ENCODE peak calls at places on chromosomes 1 and 21, in eight cellular contexts. One of them, this sample, is unnamed.

GRCh38 chr1:109619655-109620395 is at the start of gene AMPD2:
- DNase-seq in progenitor cell of endocrine pancreas: peak; percentile 44
- DNase-seq in cardiac fibroblast: peak; percentile 93
- DNase-seq in nucleus accumbens: peak; percentile 28
- DNase-seq in mammary epithelial cell: peak; percentile 77
- DNase-seq in lower lobe of right lung: peak; percentile 90
- DNase-seq in NCI-H2081: peak; percentile 42
- DNase-seq in stimulated activated CD8-positive, alpha-beta memory T cell treated with anti-CD3 and anti-CD28 coated beads, Interleukin-15, amount 100 ng/mL, for 24 hours: peak; percentile 59
- DNase-seq in this sample: no peak

GRCh38 chr1:167683641-167684502 is 37.9 kb upstream of the MPZL1 start:
- DNase-seq in progenitor cell of endocrine pancreas: no peak
- DNase-seq in cardiac fibroblast: peak; percentile 44
- DNase-seq in nucleus accumbens: no peak
- DNase-seq in mammary epithelial cell: peak; percentile 69
- DNase-seq in lower lobe of right lung: peak; percentile 66
- DNase-seq in NCI-H2081: no peak
- DNase-seq in stimulated activated CD8-positive, alpha-beta memory T cell treated with anti-CD3 and anti-CD28 coated beads, Interleukin-15, amount 100 ng/mL, for 24 hours: no peak
- DNase-seq in this sample: no peak

GRCh38 chr1:91792393-91793032 is 93.4 kb downstream of the TGFBR3 start:
- DNase-seq in progenitor cell of endocrine pancreas: no peak
- DNase-seq in cardiac fibroblast: no peak
- DNase-seq in nucleus accumbens: no peak
- DNase-seq in mammary epithelial cell: no peak
- DNase-seq in lower lobe of right lung: no peak
- DNase-seq in NCI-H2081: peak; percentile 35
- DNase-seq in stimulated activated CD8-positive, alpha-beta memory T cell treated with anti-CD3 and anti-CD28 coated beads, Interleukin-15, amount 100 ng/mL, for 24 hours: no peak
- DNase-seq in this sample: no peak

GRCh38 chr1:93180723-93181613 is at the start of gene CCDC18:
- DNase-seq in progenitor cell of endocrine pancreas: no peak
- DNase-seq in cardiac fibroblast: peak; percentile 28
- DNase-seq in nucleus accumbens: no peak
- DNase-seq in mammary epithelial cell: no peak
- DNase-seq in lower lobe of right lung: no peak
- DNase-seq in NCI-H2081: peak; percentile 53
- DNase-seq in stimulated activated CD8-positive, alpha-beta memory T cell treated with anti-CD3 and anti-CD28 coated beads, Interleukin-15, amount 100 ng/mL, for 24 hours: peak; percentile 35
- DNase-seq in this sample: no peak

GRCh38 chr1:48018799-48019198 is 21.6 kb upstream of the TRABD2B start:
- DNase-seq in progenitor cell of endocrine pancreas: no peak
- DNase-seq in cardiac fibroblast: no peak
- DNase-seq in nucleus accumbens: no peak
- DNase-seq in mammary epithelial cell: peak; percentile 95
- DNase-seq in lower lobe of right lung: no peak
- DNase-seq in NCI-H2081: no peak
- DNase-seq in stimulated activated CD8-positive, alpha-beta memory T cell treated with anti-CD3 and anti-CD28 coated beads, Interleukin-15, amount 100 ng/mL, for 24 hours: no peak
- DNase-seq in this sample: no peak

GRCh38 chr1:25537148-25537831 is 6.1 kb upstream of the LDLRAP1 start:
- DNase-seq in progenitor cell of endocrine pancreas: no peak
- DNase-seq in cardiac fibroblast: no peak
- DNase-seq in nucleus accumbens: no peak
- DNase-seq in mammary epithelial cell: no peak
- DNase-seq in lower lobe of right lung: no peak
- DNase-seq in NCI-H2081: no peak
- DNase-seq in stimulated activated CD8-positive, alpha-beta memory T cell treated with anti-CD3 and anti-CD28 coated beads, Interleukin-15, amount 100 ng/mL, for 24 hours: no peak
- DNase-seq in this sample: no peak

GRCh38 chr1:183807549-183808168 is 2.7 kb downstream of the RGL1 start:
- DNase-seq in progenitor cell of endocrine pancreas: no peak
- DNase-seq in cardiac fibroblast: no peak
- DNase-seq in nucleus accumbens: no peak
- DNase-seq in mammary epithelial cell: peak; percentile 83
- DNase-seq in lower lobe of right lung: no peak
- DNase-seq in NCI-H2081: no peak
- DNase-seq in stimulated activated CD8-positive, alpha-beta memory T cell treated with anti-CD3 and anti-CD28 coated beads, Interleukin-15, amount 100 ng/mL, for 24 hours: no peak
- DNase-seq in this sample: no peak

GRCh38 chr1:234585333-234586055 is 24.5 kb downstream of the IRF2BP2 start:
- DNase-seq in progenitor cell of endocrine pancreas: no peak
- DNase-seq in cardiac fibroblast: peak; percentile 66
- DNase-seq in nucleus accumbens: no peak
- DNase-seq in mammary epithelial cell: no peak
- DNase-seq in lower lobe of right lung: no peak
- DNase-seq in NCI-H2081: no peak
- DNase-seq in stimulated activated CD8-positive, alpha-beta memory T cell treated with anti-CD3 and anti-CD28 coated beads, Interleukin-15, amount 100 ng/mL, for 24 hours: no peak
- DNase-seq in this sample: no peak

GRCh38 chr1:226738995-226739695 is at the start of gene ITPKB:
- DNase-seq in progenitor cell of endocrine pancreas: no peak
- DNase-seq in cardiac fibroblast: peak; percentile 92
- DNase-seq in nucleus accumbens: peak; percentile 33
- DNase-seq in mammary epithelial cell: peak; percentile 60
- DNase-seq in lower lobe of right lung: peak; percentile 55
- DNase-seq in NCI-H2081: peak; percentile 64
- DNase-seq in stimulated activated CD8-positive, alpha-beta memory T cell treated with anti-CD3 and anti-CD28 coated beads, Interleukin-15, amount 100 ng/mL, for 24 hours: no peak
- DNase-seq in this sample: no peak

GRCh38 chr1:174744886-174745285 is 254.9 kb upstream of the CACYBP start:
- DNase-seq in progenitor cell of endocrine pancreas: no peak
- DNase-seq in cardiac fibroblast: no peak
- DNase-seq in nucleus accumbens: no peak
- DNase-seq in mammary epithelial cell: no peak
- DNase-seq in lower lobe of right lung: no peak
- DNase-seq in NCI-H2081: no peak
- DNase-seq in stimulated activated CD8-positive, alpha-beta memory T cell treated with anti-CD3 and anti-CD28 coated beads, Interleukin-15, amount 100 ng/mL, for 24 hours: no peak
- DNase-seq in this sample: no peak

GRCh38 chr1:153711006-153711405 is 16.8 kb upstream of the INTS3 start:
- DNase-seq in progenitor cell of endocrine pancreas: no peak
- DNase-seq in cardiac fibroblast: no peak
- DNase-seq in nucleus accumbens: no peak
- DNase-seq in mammary epithelial cell: no peak
- DNase-seq in lower lobe of right lung: no peak
- DNase-seq in NCI-H2081: no peak
- DNase-seq in stimulated activated CD8-positive, alpha-beta memory T cell treated with anti-CD3 and anti-CD28 coated beads, Interleukin-15, amount 100 ng/mL, for 24 hours: no peak
- DNase-seq in this sample: no peak

GRCh38 chr1:119144813-119145212 is 4.4 kb upstream of the WARS2 start:
- DNase-seq in progenitor cell of endocrine pancreas: no peak
- DNase-seq in cardiac fibroblast: no peak
- DNase-seq in nucleus accumbens: no peak
- DNase-seq in mammary epithelial cell: no peak
- DNase-seq in lower lobe of right lung: no peak
- DNase-seq in NCI-H2081: no peak
- DNase-seq in stimulated activated CD8-positive, alpha-beta memory T cell treated with anti-CD3 and anti-CD28 coated beads, Interleukin-15, amount 100 ng/mL, for 24 hours: no peak
- DNase-seq in this sample: no peak

GRCh38 chr21:27423073-27423472 is 456.2 kb upstream of the ADAMTS5 start:
- DNase-seq in progenitor cell of endocrine pancreas: no peak
- DNase-seq in cardiac fibroblast: peak; percentile 88
- DNase-seq in nucleus accumbens: no peak
- DNase-seq in mammary epithelial cell: peak; percentile 90
- DNase-seq in lower lobe of right lung: no peak
- DNase-seq in NCI-H2081: no peak
- DNase-seq in stimulated activated CD8-positive, alpha-beta memory T cell treated with anti-CD3 and anti-CD28 coated beads, Interleukin-15, amount 100 ng/mL, for 24 hours: no peak
- DNase-seq in this sample: no peak

GRCh38 chr1:220374449-220374848 is 102.2 kb upstream of the RAB3GAP2 start:
- DNase-seq in progenitor cell of endocrine pancreas: no peak
- DNase-seq in cardiac fibroblast: no peak
- DNase-seq in nucleus accumbens: no peak
- DNase-seq in mammary epithelial cell: no peak
- DNase-seq in lower lobe of right lung: no peak
- DNase-seq in NCI-H2081: no peak
- DNase-seq in stimulated activated CD8-positive, alpha-beta memory T cell treated with anti-CD3 and anti-CD28 coated beads, Interleukin-15, amount 100 ng/mL, for 24 hours: no peak
- DNase-seq in this sample: no peak

GRCh38 chr1:115811140-115811828 is 29.6 kb downstream of the NHLH2 start:
- DNase-seq in progenitor cell of endocrine pancreas: no peak
- DNase-seq in cardiac fibroblast: peak; percentile 4
- DNase-seq in nucleus accumbens: no peak
- DNase-seq in mammary epithelial cell: no peak
- DNase-seq in lower lobe of right lung: peak; percentile 75
- DNase-seq in NCI-H2081: no peak
- DNase-seq in stimulated activated CD8-positive, alpha-beta memory T cell treated with anti-CD3 and anti-CD28 coated beads, Interleukin-15, amount 100 ng/mL, for 24 hours: no peak
- DNase-seq in this sample: no peak

GRCh38 chr1:110800079-110800478 is 72.9 kb upstream of the CD53 start:
- DNase-seq in progenitor cell of endocrine pancreas: no peak
- DNase-seq in cardiac fibroblast: no peak
- DNase-seq in nucleus accumbens: no peak
- DNase-seq in mammary epithelial cell: no peak
- DNase-seq in lower lobe of right lung: no peak
- DNase-seq in NCI-H2081: no peak
- DNase-seq in stimulated activated CD8-positive, alpha-beta memory T cell treated with anti-CD3 and anti-CD28 coated beads, Interleukin-15, amount 100 ng/mL, for 24 hours: no peak
- DNase-seq in this sample: no peak

GRCh38 chr1:155649689-155650088 is 38.9 kb downstream of the YY1AP1 start:
- DNase-seq in progenitor cell of endocrine pancreas: no peak
- DNase-seq in cardiac fibroblast: no peak
- DNase-seq in nucleus accumbens: no peak
- DNase-seq in mammary epithelial cell: no peak
- DNase-seq in lower lobe of right lung: no peak
- DNase-seq in NCI-H2081: no peak
- DNase-seq in stimulated activated CD8-positive, alpha-beta memory T cell treated with anti-CD3 and anti-CD28 coated beads, Interleukin-15, amount 100 ng/mL, for 24 hours: no peak
- DNase-seq in this sample: no peak

GRCh38 chr1:110875216-110875731 is 2.3 kb downstream of the CD53 start:
- DNase-seq in progenitor cell of endocrine pancreas: no peak
- DNase-seq in cardiac fibroblast: no peak
- DNase-seq in nucleus accumbens: no peak
- DNase-seq in mammary epithelial cell: no peak
- DNase-seq in lower lobe of right lung: no peak
- DNase-seq in NCI-H2081: no peak
- DNase-seq in stimulated activated CD8-positive, alpha-beta memory T cell treated with anti-CD3 and anti-CD28 coated beads, Interleukin-15, amount 100 ng/mL, for 24 hours: no peak
- DNase-seq in this sample: no peak

GRCh38 chr1:84122780-84123382 is 21.2 kb upstream of the PRKACB start:
- DNase-seq in progenitor cell of endocrine pancreas: no peak
- DNase-seq in cardiac fibroblast: peak; percentile 72
- DNase-seq in nucleus accumbens: peak; percentile 44
- DNase-seq in mammary epithelial cell: peak; percentile 20
- DNase-seq in lower lobe of right lung: no peak
- DNase-seq in NCI-H2081: peak; percentile 71
- DNase-seq in stimulated activated CD8-positive, alpha-beta memory T cell treated with anti-CD3 and anti-CD28 coated beads, Interleukin-15, amount 100 ng/mL, for 24 hours: no peak
- DNase-seq in this sample: peak; percentile 28

GRCh38 chr1:213256438-213257087 is 205.5 kb downstream of the RPS6KC1 start:
- DNase-seq in progenitor cell of endocrine pancreas: no peak
- DNase-seq in cardiac fibroblast: no peak
- DNase-seq in nucleus accumbens: no peak
- DNase-seq in mammary epithelial cell: no peak
- DNase-seq in lower lobe of right lung: no peak
- DNase-seq in NCI-H2081: no peak
- DNase-seq in stimulated activated CD8-positive, alpha-beta memory T cell treated with anti-CD3 and anti-CD28 coated beads, Interleukin-15, amount 100 ng/mL, for 24 hours: no peak
- DNase-seq in this sample: no peak

GRCh38 chr1:170214117-170214979 is 68.6 kb downstream of the NTMT2 start:
- DNase-seq in progenitor cell of endocrine pancreas: no peak
- DNase-seq in cardiac fibroblast: peak; percentile 48
- DNase-seq in nucleus accumbens: no peak
- DNase-seq in mammary epithelial cell: peak; percentile 3
- DNase-seq in lower lobe of right lung: no peak
- DNase-seq in NCI-H2081: no peak
- DNase-seq in stimulated activated CD8-positive, alpha-beta memory T cell treated with anti-CD3 and anti-CD28 coated beads, Interleukin-15, amount 100 ng/mL, for 24 hours: no peak
- DNase-seq in this sample: no peak

GRCh38 chr1:117697220-117697781 is 91.5 kb downstream of the TENT5C start:
- DNase-seq in progenitor cell of endocrine pancreas: no peak
- DNase-seq in cardiac fibroblast: peak; percentile 22
- DNase-seq in nucleus accumbens: no peak
- DNase-seq in mammary epithelial cell: no peak
- DNase-seq in lower lobe of right lung: no peak
- DNase-seq in NCI-H2081: no peak
- DNase-seq in stimulated activated CD8-positive, alpha-beta memory T cell treated with anti-CD3 and anti-CD28 coated beads, Interleukin-15, amount 100 ng/mL, for 24 hours: no peak
- DNase-seq in this sample: no peak

GRCh38 chr1:234484991-234485739 is 6.2 kb upstream of the TARBP1 start:
- DNase-seq in progenitor cell of endocrine pancreas: no peak
- DNase-seq in cardiac fibroblast: no peak
- DNase-seq in nucleus accumbens: no peak
- DNase-seq in mammary epithelial cell: no peak
- DNase-seq in lower lobe of right lung: no peak
- DNase-seq in NCI-H2081: no peak
- DNase-seq in stimulated activated CD8-positive, alpha-beta memory T cell treated with anti-CD3 and anti-CD28 coated beads, Interleukin-15, amount 100 ng/mL, for 24 hours: no peak
- DNase-seq in this sample: no peak

GRCh38 chr1:117143172-117143571 is 21.6 kb upstream of the TRIM45 start:
- DNase-seq in progenitor cell of endocrine pancreas: no peak
- DNase-seq in cardiac fibroblast: no peak
- DNase-seq in nucleus accumbens: no peak
- DNase-seq in mammary epithelial cell: no peak
- DNase-seq in lower lobe of right lung: no peak
- DNase-seq in NCI-H2081: no peak
- DNase-seq in stimulated activated CD8-positive, alpha-beta memory T cell treated with anti-CD3 and anti-CD28 coated beads, Interleukin-15, amount 100 ng/mL, for 24 hours: no peak
- DNase-seq in this sample: no peak

GRCh38 chr1:156509424-156510035 is 9.0 kb upstream of the MEF2D start:
- DNase-seq in progenitor cell of endocrine pancreas: no peak
- DNase-seq in cardiac fibroblast: no peak
- DNase-seq in nucleus accumbens: no peak
- DNase-seq in mammary epithelial cell: no peak
- DNase-seq in lower lobe of right lung: no peak
- DNase-seq in NCI-H2081: no peak
- DNase-seq in stimulated activated CD8-positive, alpha-beta memory T cell treated with anti-CD3 and anti-CD28 coated beads, Interleukin-15, amount 100 ng/mL, for 24 hours: no peak
- DNase-seq in this sample: no peak